ENCODE peak calls at places on chromosomes 5 and 9, in nine cellular contexts. G, X, H, B, Q, A, I, Z and V are unnamed samples.

GRCh38 chr5:148746826-148747535 is 79.4 kb upstream of the ADRB2 start:
- ATAC-seq in G (peak), X (peak), H (no peak), B (no peak), Q (no peak), A (peak), I (no peak), Z (peak), V (no peak)

GRCh38 chr5:35230043-35230611 is at the start of gene PRLR:
- ATAC-seq in G (no peak), X (peak), H (peak), B (peak), Q (peak), A (peak), I (peak), Z (peak), V (peak)

GRCh38 chr5:149434162-149435014 is 55.3 kb upstream of the IL17B start:
- ATAC-seq in G (peak), X (peak), H (peak), B (peak), Q (peak), A (peak), I (peak), Z (peak), V (peak)

GRCh38 chr5:66002415-66002814 is 76.0 kb downstream of the ERBIN start:
- ATAC-seq in G (no peak), X (no peak), H (no peak), B (no peak), Q (no peak), A (peak), I (no peak), Z (no peak), V (no peak)

GRCh38 chr5:87541033-87541432 is 128.3 kb upstream of the CCNH start:
- ATAC-seq in G (no peak), X (no peak), H (no peak), B (no peak), Q (no peak), A (peak), I (no peak), Z (peak), V (peak)

GRCh38 chr5:144065766-144066165 is 104.7 kb downstream of the YIPF5 start:
- ATAC-seq in G (no peak), X (no peak), H (no peak), B (no peak), Q (no peak), A (no peak), I (no peak), Z (no peak), V (no peak)

GRCh38 chr5:78716221-78716620 is 67.6 kb upstream of the LHFPL2 start:
- ATAC-seq in G (no peak), X (no peak), H (peak), B (no peak), Q (no peak), A (no peak), I (no peak), Z (no peak), V (no peak)

GRCh38 chr5:90337449-90338052 is 72.0 kb downstream of the CETN3 start:
- ATAC-seq in G (no peak), X (no peak), H (no peak), B (peak), Q (no peak), A (no peak), I (no peak), Z (peak), V (no peak)

GRCh38 chr5:137753986-137754235 is 252 bp downstream of the HNRNPA0 start:
- ATAC-seq in G (peak), X (peak), H (peak), B (peak), Q (peak), A (peak), I (peak), Z (no peak), V (peak)

GRCh38 chr9:73148447-73148937 is 3.2 kb upstream of the ANXA1 start:
- ATAC-seq in G (no peak), X (no peak), H (peak), B (no peak), Q (no peak), A (no peak), I (peak), Z (no peak), V (no peak)

GRCh38 chr5:63877961-63878360 is 84.3 kb downstream of the HTR1A start:
- ATAC-seq in G (no peak), X (no peak), H (no peak), B (no peak), Q (no peak), A (no peak), I (no peak), Z (no peak), V (no peak)

GRCh38 chr9:105841562-105841961 is 147.2 kb downstream of the TMEM38B start:
- ATAC-seq in G (no peak), X (no peak), H (no peak), B (no peak), Q (no peak), A (no peak), I (no peak), Z (no peak), V (no peak)

GRCh38 chr9:126471084-126471611 is 142.6 kb upstream of the LMX1B start:
- ATAC-seq in G (no peak), X (peak), H (no peak), B (no peak), Q (peak), A (peak), I (peak), Z (peak), V (peak)
- TF ChIP-seq POLR2A in G (no peak), X (no peak), H (no peak), B (no peak), Q (no peak), A (no peak), I (no peak), Z (no peak), V (no peak)

DNA sequence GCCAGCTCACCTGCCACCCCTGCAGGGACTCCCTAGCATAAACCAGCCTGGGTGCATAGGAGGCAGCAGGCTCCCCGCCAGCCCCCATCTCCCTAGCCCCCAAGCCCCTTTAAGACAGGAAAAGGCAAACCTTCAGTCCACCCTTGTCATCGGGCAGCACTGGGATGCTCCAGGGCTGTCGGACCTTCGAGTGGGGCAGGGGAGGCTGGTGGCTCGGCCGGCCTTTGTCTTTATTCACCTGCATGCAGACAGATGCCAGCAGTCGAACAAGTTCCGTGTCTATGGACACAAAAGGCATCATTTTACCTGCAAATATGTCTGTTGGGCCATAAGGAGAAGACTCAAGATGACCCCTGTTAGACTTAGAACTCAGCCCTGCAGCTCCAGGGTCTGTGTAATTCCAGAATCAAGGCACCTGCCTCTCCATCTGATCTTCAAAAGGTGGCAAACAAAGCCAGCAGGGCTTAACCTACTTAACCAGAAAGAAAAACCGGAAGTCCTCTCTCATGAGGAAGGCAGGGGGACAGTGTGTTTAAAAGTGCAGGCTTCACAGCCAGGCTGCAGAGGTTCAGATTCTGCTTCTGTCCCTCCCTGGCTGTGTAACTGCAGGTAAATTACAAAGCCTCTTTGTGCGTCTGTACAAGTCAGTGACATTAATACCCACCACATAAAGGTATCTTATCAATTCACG is 16.2 kb downstream of the ANKS6 start:
- ATAC-seq in G (no peak), X (no peak), H (no peak), B (no peak), Q (no peak), A (no peak), I (no peak), Z (no peak), V (no peak)
- H3K27ac ChIP-seq in G (no peak), X (no peak), H (no peak), B (no peak), Q (no peak), A (no peak), I (no peak), Z (no peak), V (no peak)

GRCh38 chr5:174725991-174726601 is 1.7 kb downstream of the MSX2 start:
- ATAC-seq in G (no peak), X (no peak), H (no peak), B (no peak), Q (no peak), A (no peak), I (no peak), Z (no peak), V (no peak)
- H3K4me3 ChIP-seq in G (no peak), X (peak), H (peak), B (no peak), Q (no peak), A (no peak), I (peak), Z (no peak), V (peak)

GRCh38 chr9:103674271-103674670 is 419.8 kb upstream of the SMC2 start:
- ATAC-seq in G (no peak), X (no peak), H (no peak), B (no peak), Q (no peak), A (no peak), I (no peak), Z (no peak), V (no peak)
- TF ChIP-seq POLR2A in G (no peak), X (no peak), H (no peak), B (no peak), Q (no peak), A (no peak), I (no peak), Z (no peak), V (no peak)

DNA sequence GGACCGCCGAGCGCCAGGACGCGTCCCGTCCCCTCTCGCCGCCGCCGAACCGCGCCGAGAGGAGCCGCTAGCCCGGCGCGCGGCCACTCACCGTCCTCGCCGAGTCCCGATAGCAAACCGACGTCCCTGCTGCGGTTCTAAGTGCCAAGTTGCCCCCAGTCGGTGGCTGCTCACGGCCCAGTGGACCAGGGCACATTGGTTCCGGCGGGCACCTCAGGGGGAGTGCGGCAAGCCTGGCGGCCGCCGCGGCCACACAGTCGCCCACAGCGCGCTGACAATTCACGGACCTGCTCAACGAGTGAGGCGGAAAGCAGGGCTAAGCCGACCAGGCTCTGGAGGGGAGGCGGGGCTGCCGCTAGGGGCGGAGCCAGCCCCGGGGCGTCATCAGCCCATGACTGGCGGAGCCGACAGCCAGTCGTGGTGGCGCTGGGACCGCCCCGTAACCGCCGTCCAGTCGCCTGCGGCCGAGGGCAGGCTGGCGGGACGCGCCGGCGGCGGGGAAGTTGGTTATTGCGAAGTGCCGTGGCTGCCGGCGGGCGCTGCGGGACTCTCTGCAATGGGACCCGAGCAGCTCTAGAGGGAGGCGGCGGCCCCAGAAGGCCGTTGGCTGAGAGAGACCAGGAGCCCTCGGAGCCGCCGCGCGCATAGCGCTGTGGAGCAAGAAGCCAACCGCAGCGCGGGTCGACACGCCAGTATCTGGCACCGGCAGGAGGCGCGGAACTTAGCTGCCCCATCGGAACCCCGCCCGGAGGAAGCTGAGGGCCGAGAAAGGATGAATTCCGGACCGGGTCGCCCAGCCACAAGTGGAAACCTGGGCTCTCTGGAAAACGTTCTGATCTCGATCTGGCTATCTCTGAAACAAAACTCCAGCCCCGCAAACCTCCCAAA is at the start of gene MARCHF3:
- ATAC-seq in G (peak), X (peak), H (peak), B (peak), Q (peak), A (peak), I (peak), Z (peak), V (peak)
- H3K27ac ChIP-seq in G (peak), X (peak), H (peak), B (peak), Q (peak), A (peak), I (peak), Z (peak), V (peak)

DNA sequence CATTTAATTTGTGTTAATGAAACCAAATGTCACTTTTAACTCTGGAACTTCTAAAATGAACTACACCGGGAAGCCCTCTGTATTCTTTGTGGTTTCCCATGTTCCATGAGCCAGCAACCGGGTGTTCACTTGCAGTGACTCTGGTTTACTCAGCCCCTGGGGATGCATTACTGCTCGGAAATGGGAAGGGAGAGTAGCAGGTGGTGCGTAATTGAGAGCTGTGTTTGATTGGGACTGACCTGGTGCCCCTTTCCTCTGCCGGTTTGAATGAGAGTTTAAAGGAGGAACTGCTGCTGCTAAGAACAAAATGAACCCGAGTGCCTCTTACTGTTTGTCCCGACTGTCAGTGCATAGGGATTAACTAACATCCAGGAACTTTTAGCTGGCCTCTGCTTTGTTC is 100.1 kb upstream of the DHFR start:
- ATAC-seq in G (no peak), X (no peak), H (no peak), B (no peak), Q (no peak), A (peak), I (peak), Z (peak), V (peak)
- H3K4me3 ChIP-seq in G (no peak), X (no peak), H (no peak), B (no peak), Q (no peak), A (peak), I (no peak), Z (no peak), V (no peak)

DNA sequence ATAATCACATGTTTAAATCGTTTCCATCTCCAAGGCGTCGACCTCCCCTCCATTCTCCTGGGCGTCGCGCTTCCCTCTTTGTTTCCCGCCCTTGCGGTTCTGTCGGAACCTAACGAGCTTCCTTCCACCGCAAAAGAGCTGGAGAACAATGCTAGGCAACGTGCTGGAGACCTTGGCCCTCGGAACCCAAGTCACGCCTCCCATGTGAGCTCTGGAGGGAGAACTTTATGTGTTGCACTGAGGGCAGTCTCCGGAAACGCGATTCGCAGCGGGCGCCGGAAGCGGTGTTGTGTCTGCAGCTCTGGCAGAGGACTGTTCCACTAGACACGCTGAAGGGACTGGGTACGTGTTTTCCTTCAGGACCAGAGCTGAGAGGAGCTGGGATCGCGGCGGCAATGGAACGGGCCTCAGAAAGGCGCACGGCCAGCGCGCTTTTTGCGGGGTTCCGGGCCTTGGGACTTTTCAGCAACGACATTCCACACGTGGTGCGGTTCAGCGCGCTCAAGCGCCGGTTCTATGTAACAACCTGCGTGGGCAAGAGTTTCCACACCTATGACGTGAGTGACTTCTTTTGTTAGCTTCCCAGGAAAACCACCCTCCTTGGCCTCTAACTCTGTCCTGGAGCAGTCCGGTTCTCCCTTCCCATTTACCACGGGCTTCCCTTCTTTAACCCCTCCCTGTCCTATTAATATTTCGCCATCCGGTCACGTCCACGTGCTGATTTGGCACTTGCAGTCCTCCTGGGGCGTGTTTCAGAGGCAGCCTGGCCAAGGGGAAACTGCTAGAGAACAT is at the start of gene WDR36:
- ATAC-seq in G (peak), X (peak), H (peak), B (peak), Q (peak), A (peak), I (peak), Z (peak), V (peak)
- TF ChIP-seq POLR2A in G (peak), X (no peak), H (peak), B (peak), Q (no peak), A (peak), I (peak), Z (peak), V (peak)

GRCh38 chr9:124001445-124001799 is 10.1 kb upstream of the LHX2 start:
- ATAC-seq in G (no peak), X (no peak), H (no peak), B (no peak), Q (no peak), A (no peak), I (no peak), Z (no peak), V (no peak)

GRCh38 chr9:124004608-124005007 is 7.0 kb upstream of the LHX2 start:
- ATAC-seq in G (no peak), X (no peak), H (no peak), B (no peak), Q (no peak), A (no peak), I (no peak), Z (no peak), V (no peak)

GRCh38 chr9:124005372-124005771 is 6.2 kb upstream of the LHX2 start:
- ATAC-seq in G (no peak), X (no peak), H (no peak), B (no peak), Q (no peak), A (no peak), I (no peak), Z (no peak), V (no peak)

GRCh38 chr9:124001865-124002525 is 9.6 kb upstream of the LHX2 start:
- ATAC-seq in G (no peak), X (no peak), H (no peak), B (no peak), Q (no peak), A (no peak), I (no peak), Z (no peak), V (no peak)

DNA sequence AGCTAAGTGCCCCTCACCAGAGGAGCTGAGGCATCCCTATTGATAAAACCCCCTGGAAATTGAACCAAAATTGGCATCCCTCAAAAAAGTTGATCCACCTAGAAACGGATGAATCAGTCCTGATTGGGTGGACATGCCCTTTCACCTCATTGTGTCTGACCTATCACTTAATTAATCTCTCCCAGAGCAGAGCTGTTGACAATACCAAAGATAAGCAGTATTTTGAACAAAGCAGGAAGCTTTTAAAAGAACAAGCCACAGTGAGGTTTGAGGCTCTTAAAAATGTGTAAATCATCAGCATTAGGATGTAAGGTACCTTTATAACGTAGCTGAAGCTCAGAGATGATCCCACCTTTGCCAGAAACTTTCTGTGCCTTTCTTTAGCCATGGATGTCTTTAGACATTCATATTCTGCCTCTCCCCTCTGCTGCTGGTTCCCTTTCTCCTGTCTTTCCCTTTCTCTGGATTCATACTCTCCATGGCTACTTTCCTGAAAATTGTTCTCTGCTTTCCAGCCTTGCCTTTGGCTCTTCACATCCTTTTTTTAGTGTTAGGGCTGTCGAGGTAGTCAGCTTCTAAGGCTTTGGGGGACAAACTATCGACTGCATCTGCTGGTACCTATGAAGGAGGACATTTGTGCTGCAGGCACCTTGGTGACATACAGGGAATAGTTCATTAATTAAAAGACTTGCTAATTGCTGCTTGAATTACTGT is 7.8 kb upstream of the LHX2 start:
- ATAC-seq in G (no peak), X (no peak), H (no peak), B (no peak), Q (no peak), A (no peak), I (no peak), Z (no peak), V (no peak)
- H3K27ac ChIP-seq in G (no peak), X (no peak), H (no peak), B (no peak), Q (no peak), A (no peak), I (no peak), Z (no peak), V (no peak)